ENCODE peak calls at places on chromosomes 6 and 20, in six cellular contexts. A is cardiac fibroblast, H is breast epithelium, Z is PC-3, O is tibial nerve, J is lower lobe of right lung. U is an unnamed sample.

GRCh38 chr6:141029908-141030307 is 1102.8 kb upstream of the GJE1 start:
- DNase-seq in A (no peak), H (no peak), Z (no peak), O (no peak), J (no peak), U (no peak)

GRCh38 chr20:2839732-2840137 is 720 bp downstream of the PCED1A start:
- DNase-seq in A (no peak), H (no peak), Z (no peak), O (no peak), J (no peak), U (no peak)

GRCh38 chr20:14566505-14566904 is 229.1 kb upstream of the FLRT3 start:
- DNase-seq in A (peak; percentile 26), H (no peak), Z (peak; percentile 13), O (no peak), J (no peak), U (peak; percentile 43)

GRCh38 chr6:109236140-109237081 is 141.1 kb downstream of the CEP57L1 start:
- DNase-seq in A (no peak), H (no peak), Z (no peak), O (no peak), J (peak; percentile 48), U (no peak)

GRCh38 chr6:158620963-158621693 is 23.4 kb downstream of the DYNLT1 start:
- DNase-seq in A (no peak), H (no peak), Z (no peak), O (no peak), J (no peak), U (no peak)

GRCh38 chr6:148530394-148530923 is 187.8 kb downstream of the SASH1 start:
- DNase-seq in A (peak; percentile 81), H (no peak), Z (peak; percentile 32), O (no peak), J (no peak), U (peak; percentile 62)

GRCh38 chr20:51426879-51427624 is 115.5 kb downstream of the NFATC2 start:
- DNase-seq in A (no peak), H (no peak), Z (no peak), O (no peak), J (no peak), U (no peak)

GRCh38 chr20:12925214-12925755 is 83.5 kb upstream of the SPTLC3 start:
- DNase-seq in A (peak; percentile 91), H (no peak), Z (peak; percentile 92), O (no peak), J (no peak), U (peak; percentile 44)

GRCh38 chr6:40307712-40308111 is 279.5 kb downstream of the LRFN2 start:
- DNase-seq in A (no peak), H (no peak), Z (peak; percentile 13), O (no peak), J (no peak), U (no peak)

GRCh38 chr20:19974621-19975435 is 42.3 kb upstream of the NAA20 start:
- DNase-seq in A (peak; percentile 95), H (peak; percentile 79), Z (peak; percentile 87), O (peak; percentile 70), J (peak; percentile 91), U (peak; percentile 94)

GRCh38 chr20:2596673-2597279 is 55.7 kb upstream of the NOP56 start:
- DNase-seq in A (no peak), H (no peak), Z (no peak), O (no peak), J (no peak), U (no peak)

GRCh38 chr6:34657307-34657978 is 39.1 kb downstream of the ILRUN start:
- DNase-seq in A (peak; percentile 83), H (no peak), Z (peak; percentile 83), O (no peak), J (no peak), U (peak; percentile 74)

GRCh38 chr6:25360611-25361010 is 81.4 kb downstream of the CARMIL1 start:
- DNase-seq in A (peak; percentile 74), H (no peak), Z (peak; percentile 17), O (no peak), J (no peak), U (no peak)

GRCh38 chr6:148379966-148380653 is 37.5 kb downstream of the SASH1 start:
- DNase-seq in A (no peak), H (no peak), Z (no peak), O (no peak), J (no peak), U (no peak)

GRCh38 chr6:111601875-111602274 is 3.8 kb downstream of the TRAF3IP2 start:
- DNase-seq in A (peak; percentile 95), H (no peak), Z (no peak), O (no peak), J (no peak), U (peak; percentile 85)

GRCh38 chr20:35918021-35918420 is 36.3 kb downstream of the SCAND1 start:
- DNase-seq in A (no peak), H (no peak), Z (no peak), O (no peak), J (no peak), U (no peak)

GRCh38 chr6:53192590-53193232 is 44.1 kb upstream of the GCM1 start:
- DNase-seq in A (peak; percentile 18), H (no peak), Z (no peak), O (no peak), J (no peak), U (no peak)

GRCh38 chr6:16903470-16903869 is 142.2 kb upstream of the ATXN1 start:
- DNase-seq in A (peak; percentile 61), H (no peak), Z (peak; percentile 30), O (no peak), J (no peak), U (no peak)

GRCh38 chr6:150142304-150142656 is 564 bp upstream of the PPP1R14C start:
- DNase-seq in A (peak; percentile 43), H (no peak), Z (peak; percentile 28), O (no peak), J (peak; percentile 60), U (no peak)

GRCh38 chr20:2986466-2986865 is 57.0 kb upstream of the GNRH2 start:
- DNase-seq in A (peak; percentile 53), H (no peak), Z (no peak), O (no peak), J (no peak), U (no peak)

GRCh38 chr6:50410577-50410976 is 302.7 kb upstream of the TFAP2D start:
- DNase-seq in A (no peak), H (no peak), Z (no peak), O (no peak), J (no peak), U (no peak)

DNA sequence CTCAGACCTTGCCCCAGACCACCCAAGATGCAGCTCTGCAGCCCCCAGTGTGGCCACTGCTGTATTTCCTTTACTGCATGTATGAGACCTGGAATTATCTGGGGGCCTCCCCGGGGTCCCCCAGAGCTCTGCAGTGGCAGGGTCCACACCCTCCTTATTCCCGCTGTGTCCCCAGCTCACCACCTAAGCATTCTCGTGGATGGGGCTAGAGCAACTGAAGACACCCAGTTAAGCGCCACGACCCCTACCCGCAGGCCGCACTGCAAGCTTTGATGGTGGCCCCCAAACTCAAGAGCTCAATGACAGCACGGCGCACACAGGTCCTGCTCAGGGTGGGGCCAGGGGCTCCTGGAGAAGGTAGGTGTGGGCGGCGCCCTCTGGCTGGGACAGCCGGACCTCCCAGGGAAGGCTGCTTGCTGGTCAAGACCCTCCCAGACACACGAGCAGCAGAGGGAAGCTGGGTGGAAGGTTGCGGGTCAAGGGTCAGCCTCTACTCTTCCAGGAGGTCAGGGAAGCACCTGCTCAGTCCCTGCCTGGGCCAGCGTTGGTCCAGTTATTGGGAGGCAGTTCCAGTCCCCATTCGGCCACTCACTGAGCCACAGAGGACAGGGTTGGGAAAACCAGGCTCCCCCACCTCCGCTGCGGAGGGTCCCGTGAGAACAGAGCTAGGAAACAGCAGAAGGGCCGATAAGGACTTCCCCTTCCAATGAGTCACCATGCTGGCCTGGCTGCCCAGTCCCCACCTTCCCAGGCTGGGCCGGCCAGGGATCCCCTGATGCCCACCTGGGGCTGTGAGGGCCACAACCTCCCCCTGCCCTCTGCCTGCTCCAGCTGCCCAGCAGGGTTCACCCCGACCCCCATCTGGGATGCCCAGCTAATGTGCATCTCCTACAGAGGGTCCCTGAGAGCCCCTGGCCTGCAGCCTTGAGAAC is 2.9 kb downstream of the LAMA5 start:
- DNase-seq in A (peak; percentile 64), H (no peak), Z (no peak), O (no peak), J (peak; percentile 47), U (no peak)
- TF ChIP-seq CTCF in A (no peak), H (no peak), Z (no peak), O (no peak), J (no peak), U (no peak)

GRCh38 chr20:768426-768978 is at the start of gene SLC52A3:
- DNase-seq in A (no peak), H (peak; percentile 70), Z (peak; percentile 96), O (no peak), J (peak; percentile 69), U (no peak)
- TF ChIP-seq CTCF in A (peak; percentile 15), H (peak; percentile 47), Z (peak; percentile 92), O (peak; percentile 13), J (peak; percentile 37), U (no peak)

GRCh38 chr6:1688396-1688795 is 78.7 kb downstream of the FOXC1 start:
- DNase-seq in A (no peak), H (no peak), Z (no peak), O (no peak), J (no peak), U (no peak)

GRCh38 chr6:1687402-1687801 is 77.7 kb downstream of the FOXC1 start:
- DNase-seq in A (no peak), H (no peak), Z (no peak), O (no peak), J (no peak), U (no peak)

GRCh38 chr6:1689141-1689540 is 79.4 kb downstream of the FOXC1 start:
- DNase-seq in A (no peak), H (no peak), Z (peak; percentile 87), O (no peak), J (no peak), U (no peak)

GRCh38 chr6:1686117-1687098 is 76.7 kb downstream of the FOXC1 start:
- DNase-seq in A (peak; percentile 94), H (no peak), Z (peak; percentile 94), O (no peak), J (peak; percentile 62), U (peak; percentile 96)
- TF ChIP-seq CTCF in A (peak; percentile 14), H (no peak), Z (peak; percentile 74), O (no peak), J (no peak), U (peak; percentile 28)

GRCh38 chr6:7615611-7616383 is 25.8 kb downstream of the SNRNP48 start:
- DNase-seq in A (peak; percentile 80), H (no peak), Z (peak; percentile 87), O (no peak), J (no peak), U (peak; percentile 32)

GRCh38 chr6:7621761-7622160 is 31.8 kb downstream of the SNRNP48 start:
- DNase-seq in A (peak; percentile 47), H (no peak), Z (no peak), O (no peak), J (no peak), U (no peak)

DNA sequence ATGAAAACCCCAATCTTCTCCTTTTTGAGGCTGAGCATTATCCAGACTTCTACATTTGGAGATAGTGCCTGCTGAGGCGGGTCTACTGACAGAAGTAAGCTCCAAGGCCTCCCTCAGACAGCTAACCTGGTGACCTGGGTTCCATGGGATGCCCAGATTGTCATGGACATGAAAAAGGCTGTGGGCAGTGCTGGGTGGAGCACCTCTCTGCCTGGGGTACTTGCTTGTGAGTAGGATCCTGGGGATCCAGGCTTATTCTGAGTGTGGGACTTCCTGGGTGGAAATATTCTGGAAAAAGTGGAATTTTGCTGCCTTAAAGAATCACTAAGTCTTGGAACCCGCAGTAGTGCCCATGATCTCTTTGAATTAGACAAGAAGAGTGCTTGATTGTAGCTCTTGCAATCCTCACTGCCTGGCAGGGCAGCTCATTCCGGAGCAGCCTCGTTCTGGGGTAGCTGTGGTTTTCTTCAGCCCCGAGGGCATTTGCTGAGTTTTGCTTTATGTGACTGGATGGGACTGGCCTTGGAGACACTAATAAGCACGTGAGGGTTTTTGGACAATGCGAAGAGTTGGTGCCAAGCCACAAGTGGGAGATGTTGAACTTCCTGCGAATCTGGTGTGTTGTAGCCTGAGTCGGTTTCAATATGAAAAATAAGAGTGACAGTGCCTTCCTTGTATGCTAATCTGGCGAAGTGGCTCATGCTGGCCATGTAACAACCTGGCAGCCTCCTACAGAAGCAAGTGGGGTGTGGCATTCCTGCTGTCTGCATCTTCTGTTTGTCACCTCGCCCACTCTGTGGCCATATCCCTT is 28.2 kb downstream of the SNRNP48 start:
- DNase-seq in A (peak; percentile 97), H (peak; percentile 59), Z (peak; percentile 83), O (no peak), J (peak; percentile 70), U (peak; percentile 64)
- TF ChIP-seq CTCF in A (no peak), H (no peak), Z (peak; percentile 44), O (no peak), J (no peak), U (peak; percentile 17)